ENCODE peak calls at places on chromosome 20, in six cellular contexts. One of them, this sample, is unnamed.

GRCh38 chr20:38228436-38228835 is 32.1 kb downstream of the KIAA1755 start:
- DNase-seq in right lobe of liver: no peak
- DNase-seq in SK-N-SH: no peak
- DNase-seq in AG09309: no peak
- DNase-seq in spleen: no peak
- DNase-seq in CD8-positive, alpha-beta T cell: no peak
- DNase-seq in this sample: no peak

GRCh38 chr20:34426026-34426425 is 63.0 kb downstream of the ITCH start:
- DNase-seq in spleen: no peak
- DNase-seq in CD8-positive, alpha-beta T cell: no peak
- DNase-seq in AG09309: no peak
- DNase-seq in right lobe of liver: no peak
- DNase-seq in SK-N-SH: no peak
- DNase-seq in this sample: no peak

GRCh38 chr20:10170261-10170660 is 48.4 kb upstream of the SNAP25 start:
- DNase-seq in spleen: no peak
- DNase-seq in AG09309: no peak
- DNase-seq in right lobe of liver: no peak
- DNase-seq in SK-N-SH: no peak
- DNase-seq in CD8-positive, alpha-beta T cell: no peak
- DNase-seq in this sample: no peak

GRCh38 chr20:23122959-23123655 is 37.0 kb upstream of the CD93 start:
- DNase-seq in CD8-positive, alpha-beta T cell: no peak
- DNase-seq in AG09309: no peak
- DNase-seq in right lobe of liver: no peak
- DNase-seq in SK-N-SH: no peak
- DNase-seq in spleen: peak; percentile 29
- DNase-seq in this sample: no peak

GRCh38 chr20:64036346-64037198 is 590 bp downstream of the C20orf204 start:
- DNase-seq in AG09309: no peak
- DNase-seq in CD8-positive, alpha-beta T cell: no peak
- DNase-seq in SK-N-SH: no peak
- DNase-seq in right lobe of liver: no peak
- DNase-seq in spleen: peak; percentile 73
- DNase-seq in this sample: no peak

GRCh38 chr20:1186367-1186991 is 1.7 kb upstream of the TMEM74B start:
- DNase-seq in SK-N-SH: no peak
- DNase-seq in CD8-positive, alpha-beta T cell: no peak
- DNase-seq in spleen: no peak
- DNase-seq in right lobe of liver: no peak
- DNase-seq in AG09309: no peak
- DNase-seq in this sample: no peak

GRCh38 chr20:60237981-60238380 is 279.8 kb downstream of the CDH26 start:
- DNase-seq in spleen: no peak
- DNase-seq in right lobe of liver: no peak
- DNase-seq in AG09309: no peak
- DNase-seq in SK-N-SH: no peak
- DNase-seq in CD8-positive, alpha-beta T cell: no peak
- DNase-seq in this sample: no peak

GRCh38 chr20:52746768-52747167 is 225.4 kb upstream of the TSHZ2 start:
- DNase-seq in spleen: no peak
- DNase-seq in CD8-positive, alpha-beta T cell: no peak
- DNase-seq in AG09309: no peak
- DNase-seq in SK-N-SH: peak; percentile 59
- DNase-seq in right lobe of liver: no peak
- DNase-seq in this sample: no peak

GRCh38 chr20:38338849-38339520 is 7.3 kb upstream of the LBP start:
- DNase-seq in right lobe of liver: peak; percentile 69
- DNase-seq in CD8-positive, alpha-beta T cell: no peak
- DNase-seq in SK-N-SH: no peak
- DNase-seq in spleen: no peak
- DNase-seq in AG09309: no peak
- DNase-seq in this sample: no peak

GRCh38 chr20:19251958-19252669 is 39.7 kb downstream of the SLC24A3 start:
- DNase-seq in CD8-positive, alpha-beta T cell: no peak
- DNase-seq in AG09309: no peak
- DNase-seq in right lobe of liver: no peak
- DNase-seq in spleen: no peak
- DNase-seq in SK-N-SH: no peak
- DNase-seq in this sample: no peak

GRCh38 chr20:19252670-19253120 is 40.3 kb downstream of the SLC24A3 start:
- DNase-seq in CD8-positive, alpha-beta T cell: no peak
- DNase-seq in right lobe of liver: no peak
- DNase-seq in SK-N-SH: no peak
- DNase-seq in spleen: no peak
- DNase-seq in AG09309: peak; percentile 67
- DNase-seq in this sample: peak; percentile 57

GRCh38 chr20:19249515-19249914 is 37.1 kb downstream of the SLC24A3 start:
- DNase-seq in spleen: no peak
- DNase-seq in CD8-positive, alpha-beta T cell: no peak
- DNase-seq in AG09309: no peak
- DNase-seq in right lobe of liver: no peak
- DNase-seq in SK-N-SH: no peak
- DNase-seq in this sample: no peak

GRCh38 chr20:19253316-19253715 is 40.9 kb downstream of the SLC24A3 start:
- DNase-seq in SK-N-SH: no peak
- DNase-seq in CD8-positive, alpha-beta T cell: no peak
- DNase-seq in AG09309: no peak
- DNase-seq in spleen: no peak
- DNase-seq in right lobe of liver: no peak
- DNase-seq in this sample: no peak

DNA sequence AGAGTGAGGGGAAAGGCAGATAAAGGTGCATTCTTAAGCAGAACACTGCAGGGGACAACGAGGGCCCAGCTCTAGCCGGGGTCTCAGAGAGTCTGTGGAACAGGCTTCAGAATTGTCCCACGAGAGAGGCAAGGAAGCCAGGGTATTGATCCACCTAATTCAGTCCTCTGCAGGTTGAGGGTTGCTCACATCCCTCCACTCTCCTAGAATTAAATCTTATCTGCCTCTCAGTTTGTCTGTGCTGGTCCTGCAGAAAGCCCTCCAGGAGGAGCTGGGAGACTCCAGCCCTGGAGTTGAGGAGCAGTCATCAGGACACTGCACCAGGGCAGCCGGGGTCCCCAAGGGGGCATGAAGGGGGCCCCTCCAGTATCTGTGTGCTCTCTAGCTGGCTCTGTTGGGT is 39.1 kb downstream of the SLC24A3 start:
- DNase-seq in spleen: no peak
- DNase-seq in SK-N-SH: no peak
- DNase-seq in CD8-positive, alpha-beta T cell: no peak
- DNase-seq in right lobe of liver: no peak
- DNase-seq in AG09309: no peak
- DNase-seq in this sample: no peak
- TF ChIP-seq CTCF in spleen: no peak
- TF ChIP-seq CTCF in SK-N-SH: no peak
- TF ChIP-seq CTCF in CD8-positive, alpha-beta T cell: no peak
- TF ChIP-seq CTCF in right lobe of liver: no peak
- TF ChIP-seq CTCF in AG09309: no peak
- TF ChIP-seq CTCF in this sample: no peak

GRCh38 chr20:45963059-45964011 is 8.7 kb downstream of the ZNF335 start:
- DNase-seq in CD8-positive, alpha-beta T cell: no peak
- DNase-seq in spleen: peak; percentile 73
- DNase-seq in AG09309: no peak
- DNase-seq in right lobe of liver: peak; percentile 44
- DNase-seq in SK-N-SH: peak; percentile 56
- DNase-seq in this sample: no peak
- TF ChIP-seq CTCF in CD8-positive, alpha-beta T cell: peak; percentile 19
- TF ChIP-seq CTCF in spleen: no peak
- TF ChIP-seq CTCF in AG09309: peak; percentile 33
- TF ChIP-seq CTCF in right lobe of liver: peak; percentile 53
- TF ChIP-seq CTCF in SK-N-SH: peak; percentile 54
- TF ChIP-seq CTCF in this sample: peak; percentile 14

GRCh38 chr20:44961024-44961866 is 1.0 kb upstream of the TOMM34 start:
- DNase-seq in right lobe of liver: no peak
- DNase-seq in spleen: no peak
- DNase-seq in CD8-positive, alpha-beta T cell: no peak
- DNase-seq in SK-N-SH: no peak
- DNase-seq in AG09309: no peak
- DNase-seq in this sample: no peak

GRCh38 chr20:44963325-44964215 is 2.7 kb upstream of the STK4 start:
- DNase-seq in AG09309: no peak
- DNase-seq in spleen: no peak
- DNase-seq in right lobe of liver: no peak
- DNase-seq in CD8-positive, alpha-beta T cell: no peak
- DNase-seq in SK-N-SH: no peak
- DNase-seq in this sample: no peak

GRCh38 chr20:44959896-44960852 is at the start of gene TOMM34:
- DNase-seq in CD8-positive, alpha-beta T cell: peak; percentile 93
- DNase-seq in right lobe of liver: peak; percentile 97
- DNase-seq in SK-N-SH: peak; percentile 98
- DNase-seq in AG09309: peak; percentile 46
- DNase-seq in spleen: peak; percentile 99
- DNase-seq in this sample: peak; percentile 60

GRCh38 chr20:44961868-44962267 is 1.7 kb upstream of the TOMM34 start:
- DNase-seq in spleen: no peak
- DNase-seq in CD8-positive, alpha-beta T cell: no peak
- DNase-seq in right lobe of liver: no peak
- DNase-seq in AG09309: no peak
- DNase-seq in SK-N-SH: peak; percentile 43
- DNase-seq in this sample: no peak

DNA sequence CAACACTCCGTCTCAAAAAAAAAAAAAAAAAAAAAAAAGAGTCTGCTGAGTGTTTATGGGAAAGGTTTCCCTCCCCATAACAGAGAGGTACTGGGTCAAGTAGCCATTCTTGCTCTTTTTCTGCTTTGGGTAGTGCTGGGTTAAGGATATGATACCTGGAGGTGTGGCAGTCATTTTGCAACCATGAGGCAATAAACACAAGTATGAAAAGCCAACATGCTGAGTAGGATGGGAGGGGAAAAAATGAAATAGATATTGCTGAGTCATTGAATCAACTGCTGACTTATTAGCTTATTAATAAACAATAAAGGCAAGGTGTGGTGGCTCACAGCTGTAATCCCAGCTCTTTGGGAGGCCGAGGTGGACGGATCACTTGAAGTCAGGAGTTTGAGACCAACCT is 2.3 kb upstream of the TOMM34 start:
- DNase-seq in CD8-positive, alpha-beta T cell: no peak
- DNase-seq in SK-N-SH: no peak
- DNase-seq in right lobe of liver: no peak
- DNase-seq in spleen: no peak
- DNase-seq in AG09309: no peak
- DNase-seq in this sample: no peak
- TF ChIP-seq CTCF in CD8-positive, alpha-beta T cell: no peak
- TF ChIP-seq CTCF in SK-N-SH: no peak
- TF ChIP-seq CTCF in right lobe of liver: no peak
- TF ChIP-seq CTCF in spleen: no peak
- TF ChIP-seq CTCF in AG09309: no peak
- TF ChIP-seq CTCF in this sample: no peak

DNA sequence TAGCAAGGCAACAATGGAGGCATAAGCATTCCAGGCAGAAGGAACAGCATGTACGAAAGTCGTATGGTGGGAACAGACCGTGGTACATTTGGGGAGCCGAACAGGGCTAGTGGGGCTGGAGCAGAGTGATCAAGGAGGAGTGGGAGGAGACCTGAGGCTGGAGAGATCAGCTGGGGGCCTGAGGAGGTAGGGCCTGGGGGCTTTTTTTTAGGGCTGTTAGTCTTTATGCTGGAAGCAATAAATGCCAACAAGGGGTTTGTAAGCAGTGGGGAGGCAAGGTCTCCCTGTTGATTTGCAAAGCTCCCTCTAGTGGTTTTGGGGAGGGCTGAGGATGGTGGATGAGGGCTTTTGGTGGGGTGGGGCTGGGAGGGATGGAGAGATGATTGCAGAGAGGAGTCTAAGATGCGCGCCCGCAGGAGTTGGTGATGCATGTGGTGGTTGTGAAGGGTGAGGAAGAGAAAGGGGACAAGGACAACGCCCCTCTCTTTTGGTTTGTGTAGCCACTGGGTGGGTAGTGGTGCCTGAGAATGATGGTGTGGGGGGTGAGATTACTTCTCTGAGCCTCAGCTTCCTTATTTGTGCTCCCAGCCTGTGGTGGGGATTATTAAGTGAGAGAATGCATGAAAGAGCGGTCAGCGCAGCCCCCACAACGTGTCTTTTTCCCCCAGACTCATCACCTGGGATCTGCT is 74.1 kb upstream of the TOX2 start:
- DNase-seq in spleen: no peak
- DNase-seq in right lobe of liver: peak; percentile 33
- DNase-seq in CD8-positive, alpha-beta T cell: no peak
- DNase-seq in SK-N-SH: peak; percentile 71
- DNase-seq in AG09309: no peak
- DNase-seq in this sample: no peak
- TF ChIP-seq CTCF in spleen: no peak
- TF ChIP-seq CTCF in right lobe of liver: peak; percentile 36
- TF ChIP-seq CTCF in CD8-positive, alpha-beta T cell: peak; percentile 23
- TF ChIP-seq CTCF in SK-N-SH: peak; percentile 47
- TF ChIP-seq CTCF in AG09309: peak; percentile 41
- TF ChIP-seq CTCF in this sample: peak; percentile 45

GRCh38 chr20:3616250-3616649 is 46.9 kb downstream of the GFRA4 start:
- DNase-seq in SK-N-SH: no peak
- DNase-seq in CD8-positive, alpha-beta T cell: no peak
- DNase-seq in spleen: no peak
- DNase-seq in AG09309: no peak
- DNase-seq in right lobe of liver: no peak
- DNase-seq in this sample: no peak

GRCh38 chr20:3622411-3622810 is 40.8 kb downstream of the GFRA4 start:
- DNase-seq in spleen: no peak
- DNase-seq in right lobe of liver: no peak
- DNase-seq in SK-N-SH: no peak
- DNase-seq in CD8-positive, alpha-beta T cell: no peak
- DNase-seq in AG09309: no peak
- DNase-seq in this sample: no peak

GRCh38 chr20:3621111-3621510 is 42.1 kb downstream of the GFRA4 start:
- DNase-seq in spleen: no peak
- DNase-seq in AG09309: no peak
- DNase-seq in CD8-positive, alpha-beta T cell: no peak
- DNase-seq in SK-N-SH: no peak
- DNase-seq in right lobe of liver: no peak
- DNase-seq in this sample: no peak
- TF ChIP-seq CTCF in spleen: no peak
- TF ChIP-seq CTCF in AG09309: no peak
- TF ChIP-seq CTCF in CD8-positive, alpha-beta T cell: no peak
- TF ChIP-seq CTCF in SK-N-SH: no peak
- TF ChIP-seq CTCF in right lobe of liver: no peak
- TF ChIP-seq CTCF in this sample: no peak

GRCh38 chr20:51021067-51022025 is 1.6 kb downstream of the KCNG1 start:
- DNase-seq in CD8-positive, alpha-beta T cell: no peak
- DNase-seq in right lobe of liver: no peak
- DNase-seq in spleen: no peak
- DNase-seq in AG09309: no peak
- DNase-seq in SK-N-SH: no peak
- DNase-seq in this sample: no peak
- TF ChIP-seq CTCF in CD8-positive, alpha-beta T cell: no peak
- TF ChIP-seq CTCF in right lobe of liver: no peak
- TF ChIP-seq CTCF in spleen: no peak
- TF ChIP-seq CTCF in AG09309: no peak
- TF ChIP-seq CTCF in SK-N-SH: no peak
- TF ChIP-seq CTCF in this sample: no peak

GRCh38 chr20:45469336-45470261 is at the start of gene WFDC2:
- DNase-seq in AG09309: no peak
- DNase-seq in SK-N-SH: no peak
- DNase-seq in CD8-positive, alpha-beta T cell: no peak
- DNase-seq in spleen: no peak
- DNase-seq in right lobe of liver: no peak
- DNase-seq in this sample: no peak
- TF ChIP-seq CTCF in AG09309: no peak
- TF ChIP-seq CTCF in SK-N-SH: no peak
- TF ChIP-seq CTCF in CD8-positive, alpha-beta T cell: no peak
- TF ChIP-seq CTCF in spleen: no peak
- TF ChIP-seq CTCF in right lobe of liver: no peak
- TF ChIP-seq CTCF in this sample: no peak

GRCh38 chr20:4780245-4780644 is 58.5 kb downstream of the PRND start:
- DNase-seq in CD8-positive, alpha-beta T cell: no peak
- DNase-seq in SK-N-SH: no peak
- DNase-seq in AG09309: no peak
- DNase-seq in spleen: no peak
- DNase-seq in right lobe of liver: no peak
- DNase-seq in this sample: no peak
- TF ChIP-seq CTCF in CD8-positive, alpha-beta T cell: no peak
- TF ChIP-seq CTCF in SK-N-SH: peak; percentile 20
- TF ChIP-seq CTCF in AG09309: no peak
- TF ChIP-seq CTCF in spleen: no peak
- TF ChIP-seq CTCF in right lobe of liver: no peak
- TF ChIP-seq CTCF in this sample: no peak

This sample was measured in AG09319.